ENCODE peak calls at places on chromosomes 3 and 15, in seven cellular contexts. X, J, B, M, S, P and R are unnamed samples.
A peak's percentile ranks its signal among the peaks of the same experiment; 100 is the strongest.

GRCh38 chr15:60000824-60001641 is 3.1 kb upstream of the FOXB1 start:
- DNase-seq in J (no peak), S (no peak), B (no peak), P (no peak), X (no peak), M (no peak), R (no peak)

GRCh38 chr15:74193305-74193718 is 9.3 kb downstream of the STRA6 start:
- DNase-seq in P (peak; percentile 94), X (peak; percentile 98), S (no peak), M (no peak), J (no peak), B (no peak), R (peak; percentile 47)

GRCh38 chr15:68503213-68503612 is 71.2 kb upstream of the ITGA11 start:
- DNase-seq in P (no peak), J (no peak), B (no peak), S (no peak), M (no peak), X (no peak), R (no peak)

GRCh38 chr3:177256991-177257390 is 59.7 kb upstream of the TBL1XR1 start:
- DNase-seq in P (peak; percentile 79), S (no peak), J (no peak), X (no peak), B (no peak), M (no peak), R (no peak)

GRCh38 chr3:38493019-38493418 is 3.1 kb upstream of the EXOG start:
- DNase-seq in S (no peak), J (no peak), B (no peak), X (no peak), P (no peak), M (no peak), R (no peak)

GRCh38 chr3:94098487-94098886 is 35.6 kb downstream of the NSUN3 start:
- DNase-seq in M (no peak), S (no peak), X (no peak), J (no peak), P (peak; percentile 40), B (no peak), R (no peak)

GRCh38 chr3:142663865-142664264 is 60.0 kb upstream of the TRPC1 start:
- DNase-seq in S (no peak), M (no peak), J (no peak), X (no peak), B (no peak), P (no peak), R (no peak)

GRCh38 chr15:58459562-58459961 is 27.8 kb downstream of the LIPC start:
- DNase-seq in S (no peak), M (peak; percentile 41), B (no peak), J (no peak), P (no peak), X (no peak), R (no peak)

GRCh38 chr3:452221-452620 is 255.7 kb downstream of the CHL1 start:
- DNase-seq in P (no peak), M (no peak), B (no peak), S (no peak), J (no peak), X (no peak), R (no peak)

GRCh38 chr3:159645874-159646273 is 342.8 kb upstream of the IL12A start:
- DNase-seq in B (no peak), J (no peak), M (no peak), S (no peak), X (no peak), P (no peak), R (no peak)

GRCh38 chr3:122271246-122271898 is 53.7 kb upstream of the CSTA start:
- DNase-seq in P (no peak), B (no peak), J (no peak), S (no peak), M (no peak), X (no peak), R (no peak)

GRCh38 chr3:129106320-129106719 is 15.3 kb downstream of the RAB43 start:
- DNase-seq in X (no peak), M (peak; percentile 39), B (no peak), S (no peak), P (no peak), J (no peak), R (peak; percentile 88)

GRCh38 chr15:56307180-56307579 is 58.0 kb upstream of the TEX9 start:
- DNase-seq in P (no peak), M (no peak), S (no peak), B (no peak), X (no peak), J (no peak), R (no peak)

GRCh38 chr15:91855684-91856553 is 2.4 kb downstream of the SLCO3A1 start:
- DNase-seq in M (peak; percentile 73), S (no peak), J (peak; percentile 55), B (no peak), P (peak; percentile 31), X (peak; percentile 40), R (peak; percentile 9)

GRCh38 chr3:152865675-152866074 is 30.7 kb downstream of the P2RY1 start:
- DNase-seq in X (no peak), S (no peak), M (no peak), B (no peak), J (no peak), P (peak; percentile 27), R (no peak)

GRCh38 chr3:195849322-195850074 is 37.8 kb upstream of the MUC4 start:
- DNase-seq in J (no peak), B (no peak), X (no peak), M (no peak), P (no peak), S (no peak), R (peak; percentile 44)

GRCh38 chr3:76554717-76555116 is 485.2 kb upstream of the ROBO2 start:
- DNase-seq in J (no peak), B (no peak), X (no peak), S (peak; percentile 60), M (no peak), P (no peak), R (no peak)

GRCh38 chr15:71666723-71667122 is 143.6 kb upstream of the NR2E3 start:
- DNase-seq in B (no peak), X (no peak), J (no peak), P (no peak), S (no peak), M (no peak), R (no peak)

GRCh38 chr3:128343287-128344045 is 123.2 kb downstream of the DNAJB8 start:
- DNase-seq in X (peak; percentile 22), S (no peak), P (peak; percentile 12), B (peak; percentile 7), J (peak; percentile 47), M (no peak), R (peak; percentile 57)

GRCh38 chr3:150479370-150479769 is 66.9 kb downstream of the SERP1 start:
- DNase-seq in S (no peak), P (no peak), B (no peak), J (no peak), X (no peak), M (no peak), R (no peak)

GRCh38 chr3:146404451-146404850 is 64.9 kb downstream of the PLSCR2 start:
- DNase-seq in J (no peak), P (no peak), S (no peak), B (no peak), X (no peak), M (no peak), R (no peak)

GRCh38 chr15:31090741-31091140 is 10.8 kb downstream of the TRPM1 start:
- DNase-seq in J (no peak), M (no peak), S (no peak), B (no peak), X (no peak), P (no peak), R (no peak)

GRCh38 chr3:13836658-13837587 is 42.9 kb downstream of the WNT7A start:
- DNase-seq in P (no peak), J (no peak), B (no peak), X (peak; percentile 57), S (no peak), M (no peak), R (no peak)

GRCh38 chr3:120454076-120454689 is 3.4 kb upstream of the FSTL1 start:
- DNase-seq in J (no peak), X (no peak), S (no peak), B (no peak), P (no peak), M (no peak), R (no peak)

GRCh38 chr15:74245342-74245931 is 9.3 kb downstream of the CCDC33 start:
- DNase-seq in B (no peak), S (no peak), P (peak; percentile 80), M (peak; percentile 43), J (no peak), X (no peak), R (peak; percentile 90)

GRCh38 chr3:194720048-194720447 is 34.4 kb downstream of the FAM43A start:
- DNase-seq in X (no peak), J (no peak), M (peak; percentile 63), B (no peak), S (no peak), P (no peak), R (no peak)
- TF ChIP-seq CTCF in X (no peak), J (no peak), M (no peak), B (no peak), S (no peak), P (no peak), R (no peak)

GRCh38 chr15:89461386-89461785 is 35.0 kb downstream of the RHCG start:
- DNase-seq in M (no peak), S (no peak), B (no peak), P (no peak), J (no peak), X (no peak), R (peak; percentile 77)
- H3K27me3 ChIP-seq in M (no peaks in the 10 kb centered on the region), S (peaks cover 30% of the 10 kb centered on the region), B (no peaks in the 10 kb centered on the region), P (no peaks in the 10 kb centered on the region), J (peaks cover 25% of the 10 kb centered on the region), X (no peaks in the 10 kb centered on the region), R (no peaks in the 10 kb centered on the region)

GRCh38 chr3:45506084-45506483 is 88.5 kb upstream of the LIMD1 start:
- DNase-seq in J (no peak), X (no peak), M (no peak), S (no peak), B (no peak), P (no peak), R (no peak)

GRCh38 chr3:45506751-45507391 is 87.7 kb upstream of the LIMD1 start:
- DNase-seq in S (no peak), X (no peak), B (no peak), M (no peak), P (no peak), J (no peak), R (no peak)

GRCh38 chr3:45507820-45508317 is 86.7 kb upstream of the LIMD1 start:
- DNase-seq in B (no peak), J (no peak), S (no peak), M (no peak), X (no peak), P (peak; percentile 82), R (peak; percentile 63)

GRCh38 chr3:45499529-45499928 is 95.0 kb upstream of the LIMD1 start:
- DNase-seq in X (peak; percentile 30), B (no peak), M (no peak), S (no peak), J (no peak), P (peak; percentile 34), R (no peak)

GRCh38 chr3:45503904-45504651 is 90.5 kb upstream of the LIMD1 start:
- DNase-seq in X (no peak), J (no peak), P (no peak), S (no peak), M (no peak), B (no peak), R (peak; percentile 14)
- H3K4me3 ChIP-seq in X (no peak overlapping the region), J (no peak overlapping the region), P (no peak overlapping the region), S (no peak overlapping the region), M (no peak overlapping the region), B (no peak overlapping the region), R (no peak overlapping the region)

DNA sequence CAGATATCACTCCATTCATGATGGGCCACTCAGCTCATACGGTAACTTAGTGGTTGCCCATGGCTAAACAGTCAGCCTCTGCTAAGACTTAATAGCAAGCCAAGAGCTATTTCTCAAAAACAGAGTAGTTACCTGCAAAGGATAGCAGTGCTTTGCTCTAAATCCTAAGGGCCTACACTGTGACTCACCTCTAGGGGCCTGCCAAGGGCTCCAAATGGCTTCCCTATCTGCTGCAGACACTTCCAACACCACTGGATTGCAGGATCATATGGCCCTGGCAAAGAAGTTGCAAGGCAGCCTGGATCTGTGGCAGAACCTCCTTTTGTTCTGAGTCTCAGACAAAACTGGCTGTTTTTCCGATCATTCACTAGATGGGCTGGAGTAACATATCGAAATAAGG is 17.8 kb downstream of the CGGBP1 start:
- DNase-seq in M (no peak), S (no peak), P (no peak), X (no peak), B (no peak), J (no peak), R (no peak)
- TF ChIP-seq CTCF in M (no peak), S (no peak), P (no peak), X (no peak), B (no peak), J (no peak), R (no peak)